ENCODE peak calls at places on chromosome 2, in ten cellular contexts. Q is spleen, T is astrocyte, H is psoas muscle, G is WERI-Rb-1, R is A549, W is stomach, K is cardiac muscle cell, J is heart right ventricle, E is ovary. D is an unnamed sample.

GRCh38 chr2:190407246-190407661 is 901 bp upstream of the MFSD6 start:
- DNase-seq in G (no peak), J (no peak), E (no peak), R (peak), W (no peak), K (no peak), H (no peak), Q (no peak), T (no peak), D (no peak)

GRCh38 chr2:25324905-25325592 is 16.7 kb downstream of the DNMT3A start:
- DNase-seq in J (peak), T (peak), H (peak), W (no peak), G (no peak), K (peak), R (no peak), E (peak), Q (no peak), D (peak)

GRCh38 chr2:41905597-41906324 is 142.1 kb upstream of the PKDCC start:
- DNase-seq in G (no peak), Q (no peak), E (no peak), T (no peak), W (no peak), R (no peak), J (no peak), K (no peak), H (no peak), D (no peak)

GRCh38 chr2:81872043-81872442 is 1567.5 kb upstream of the LRRTM1 start:
- DNase-seq in J (no peak), W (peak), R (no peak), K (no peak), H (no peak), T (no peak), Q (no peak), E (no peak), G (no peak), D (no peak)

GRCh38 chr2:70098032-70098431 is 10.8 kb downstream of the PCBP1 start:
- DNase-seq in K (no peak), E (no peak), G (no peak), R (no peak), H (no peak), W (no peak), Q (no peak), J (no peak), T (no peak), D (no peak)

GRCh38 chr2:88055049-88055435 is 541 bp downstream of the KRCC1 start:
- DNase-seq in R (peak), W (no peak), J (no peak), G (no peak), H (no peak), K (peak), E (no peak), Q (no peak), T (peak), D (peak)

GRCh38 chr2:33131108-33131507 is 184.4 kb downstream of the LTBP1 start:
- DNase-seq in Q (no peak), E (no peak), W (no peak), K (no peak), G (no peak), J (no peak), R (no peak), H (no peak), T (peak), D (no peak)

GRCh38 chr2:3462493-3463104 is 56.7 kb downstream of the ADI1 start:
- DNase-seq in T (no peak), K (no peak), W (no peak), Q (peak), G (no peak), H (no peak), R (no peak), J (no peak), E (peak), D (no peak)

GRCh38 chr2:216622526-216622925 is 10.7 kb upstream of the IGFBP2 start:
- DNase-seq in G (no peak), R (no peak), H (no peak), K (no peak), T (no peak), J (no peak), W (no peak), Q (no peak), E (no peak), D (no peak)

GRCh38 chr2:73163522-73164367 is 38.6 kb upstream of the NOTO start:
- DNase-seq in E (peak), G (peak), J (peak), W (peak), T (peak), K (peak), Q (peak), H (peak), R (peak), D (peak)

DNA sequence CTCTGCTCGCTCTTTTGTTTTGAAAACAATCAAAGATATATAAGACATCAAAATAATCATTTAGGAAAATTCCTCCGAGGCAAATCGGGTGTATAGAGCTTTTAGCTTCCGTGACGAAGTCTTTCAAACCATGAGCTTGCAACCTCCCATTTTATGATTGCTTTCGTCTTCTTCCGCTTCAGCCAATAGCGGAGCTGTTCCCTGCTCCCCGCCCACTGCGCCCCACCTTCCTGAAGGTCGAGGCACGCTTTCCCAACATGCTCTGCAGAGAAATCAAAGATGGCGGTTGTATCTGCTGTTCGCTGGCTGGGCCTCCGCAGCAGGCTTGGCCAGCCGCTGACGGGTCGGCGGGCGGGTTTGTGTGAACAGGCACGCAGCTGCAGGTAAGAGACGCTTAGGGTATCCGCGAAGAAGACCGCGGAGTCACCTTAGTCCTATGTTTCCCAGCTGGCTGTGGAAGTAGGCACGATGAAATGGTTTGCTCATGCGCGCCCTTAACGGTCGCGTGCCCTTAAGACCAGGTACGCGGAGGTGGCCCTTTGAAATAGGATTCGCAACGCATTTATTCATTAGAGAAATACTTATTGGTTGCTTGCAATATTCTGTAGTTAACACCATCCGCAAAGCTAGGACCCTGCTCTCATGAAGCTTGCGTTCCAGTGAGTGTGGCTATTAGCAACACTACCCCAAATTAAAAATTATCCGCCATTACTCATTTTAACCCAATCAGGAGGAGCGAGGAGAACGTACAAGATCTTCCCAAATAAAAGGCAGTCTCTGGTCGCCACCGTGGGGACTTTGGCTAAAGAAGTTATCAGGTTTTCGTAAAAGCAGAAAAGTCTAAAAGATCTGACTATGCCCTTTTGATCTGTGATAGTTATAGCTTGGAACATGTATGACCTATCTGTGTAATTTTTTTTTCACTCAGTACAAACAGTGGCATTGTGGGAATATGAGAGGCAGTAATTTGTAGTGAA is at the start of gene PTCD3:
- DNase-seq in J (peak), G (peak), K (peak), W (peak), E (peak), T (peak), R (peak), Q (peak), H (peak), D (peak)
- TF ChIP-seq CTCF in J (no peak), G (no peak), K (no peak), W (no peak), E (no peak), T (no peak), R (no peak), Q (no peak), H (no peak), D (no peak)

GRCh38 chr2:38905251-38905650 is 15.6 kb downstream of the ARHGEF33 start:
- DNase-seq in W (no peak), R (no peak), J (no peak), E (no peak), G (no peak), Q (no peak), H (no peak), K (no peak), T (no peak), D (no peak)
- H3K27ac ChIP-seq in W (no peak), R (no peak), J (no peak), E (no peak), G (no peak), Q (no peak), H (no peak), K (no peak), T (no peak), D (no peak)

GRCh38 chr2:239297142-239298125 is 103.4 kb downstream of the HDAC4 start:
- DNase-seq in J (no peak), G (no peak), Q (peak), R (no peak), E (peak), W (no peak), K (no peak), T (no peak), H (peak), D (no peak)
- H3K4me3 ChIP-seq in J (no peak), G (no peak), Q (no peak), R (no peak), E (no peak), W (no peak), K (no peak), T (no peak), H (peak), D (no peak)

DNA sequence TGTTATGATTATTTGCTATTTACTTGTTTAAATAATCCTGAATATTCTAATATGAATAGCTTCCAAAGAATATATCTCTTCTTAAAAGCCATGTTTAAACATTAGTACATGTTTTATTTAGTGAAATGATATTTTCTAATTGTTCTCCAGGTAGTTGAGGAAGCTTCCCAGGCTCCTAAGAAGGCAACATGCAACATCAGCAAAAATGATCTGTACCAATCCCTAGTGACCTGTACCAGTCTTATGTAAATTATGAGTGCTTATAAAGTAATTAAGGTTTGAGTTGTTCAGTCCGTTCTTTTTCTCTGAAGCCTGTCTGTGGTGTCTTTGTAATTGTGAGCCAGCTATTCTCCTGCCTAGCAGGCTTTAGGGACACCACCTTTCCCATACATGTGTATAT is 98.2 kb downstream of the PKP4 start:
- DNase-seq in T (no peak), J (no peak), G (no peak), Q (no peak), W (no peak), R (no peak), E (no peak), H (no peak), K (no peak), D (no peak)
- TF ChIP-seq CTCF in T (no peak), J (no peak), G (no peak), Q (no peak), W (no peak), R (no peak), E (no peak), H (no peak), K (no peak), D (no peak)

GRCh38 chr2:179261161-179261825 is 3.3 kb downstream of the SESTD1 start:
- DNase-seq in K (no peak), W (no peak), Q (no peak), R (no peak), G (no peak), E (no peak), T (no peak), J (no peak), H (no peak), D (no peak)
- H3K27ac ChIP-seq in K (no peak), W (no peak), Q (no peak), R (no peak), G (no peak), E (no peak), T (no peak), J (no peak), H (no peak), D (no peak)

DNA sequence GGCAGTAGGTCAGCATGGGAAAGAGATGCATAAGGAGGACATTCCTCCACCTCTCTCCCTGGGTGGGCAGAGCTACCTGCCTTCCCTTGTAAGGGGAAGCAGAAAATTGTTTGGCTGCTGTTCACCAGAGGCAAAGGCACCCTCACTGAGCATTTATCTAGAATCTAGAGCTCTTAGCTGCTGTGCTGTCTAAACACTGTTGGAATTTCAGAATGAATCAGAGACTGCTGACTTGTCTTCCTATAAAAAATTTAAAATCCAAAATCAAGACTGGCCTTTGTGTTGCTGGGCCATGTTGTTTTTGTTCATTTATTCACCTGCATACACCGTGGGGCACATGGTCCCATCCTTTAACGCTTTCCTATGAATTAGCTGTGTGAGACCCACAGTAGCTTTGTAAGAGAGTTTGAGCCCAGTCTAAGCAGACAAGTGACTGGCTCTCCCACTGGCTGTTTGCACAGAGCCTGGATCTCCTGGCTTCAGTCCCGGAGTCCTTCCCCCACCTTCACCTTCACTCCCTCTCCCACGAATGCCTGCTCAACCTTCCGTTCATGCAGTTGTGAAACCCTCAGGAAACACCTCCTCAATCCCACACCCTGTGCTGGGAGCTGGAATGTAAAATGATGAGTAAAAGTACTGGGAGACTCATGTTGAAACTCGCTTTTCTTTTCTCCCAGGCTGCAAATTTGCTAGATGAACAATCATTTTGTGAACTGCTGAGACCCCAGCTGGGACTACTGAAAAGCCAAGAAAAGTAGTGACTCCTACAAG is 76.2 kb downstream of the FAM168B start:
- DNase-seq in Q (no peak), J (no peak), E (peak), R (peak), W (no peak), K (peak), G (no peak), H (no peak), T (peak), D (peak)
- H3K4me3 ChIP-seq in Q (no peak), J (no peak), E (no peak), R (peak), W (no peak), K (no peak), G (no peak), H (no peak), T (no peak), D (no peak)

GRCh38 chr2:11953258-11953657 is 206.8 kb downstream of the LPIN1 start:
- DNase-seq in J (no peak), H (no peak), K (no peak), G (no peak), T (no peak), E (no peak), W (no peak), R (no peak), Q (no peak), D (no peak)

GRCh38 chr2:11950894-11951293 is 204.5 kb downstream of the LPIN1 start:
- DNase-seq in T (no peak), Q (no peak), H (no peak), E (no peak), W (no peak), K (no peak), R (no peak), G (no peak), J (no peak), D (no peak)

GRCh38 chr2:11949732-11950503 is 203.5 kb downstream of the LPIN1 start:
- DNase-seq in J (no peak), R (no peak), G (no peak), H (no peak), T (no peak), E (no peak), Q (no peak), K (no peak), W (no peak), D (peak)

GRCh38 chr2:11955883-11956282 is 209.5 kb downstream of the LPIN1 start:
- DNase-seq in E (no peak), H (no peak), G (no peak), T (no peak), Q (no peak), J (no peak), W (no peak), R (no peak), K (peak), D (no peak)

DNA sequence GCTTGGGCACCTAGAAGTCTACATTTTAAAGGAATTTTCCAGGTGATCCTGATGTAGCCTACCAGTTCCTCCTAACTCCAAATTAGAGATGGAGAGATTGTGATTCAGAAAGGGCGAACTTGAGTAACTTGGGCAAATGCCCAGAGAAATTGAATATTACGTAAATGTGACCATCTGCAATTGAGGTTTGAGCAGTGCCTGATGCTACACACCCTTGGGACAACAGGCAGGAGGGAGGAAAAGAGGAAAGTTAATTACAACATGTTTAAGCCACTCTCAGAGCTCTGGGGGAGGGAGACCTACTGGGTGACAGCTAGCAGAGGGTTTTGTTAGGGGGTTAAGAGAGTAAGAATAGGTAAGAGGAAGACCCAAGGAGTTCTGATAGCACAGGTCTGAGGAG is 208.9 kb downstream of the LPIN1 start:
- DNase-seq in K (no peak), Q (no peak), W (no peak), E (no peak), T (no peak), R (no peak), H (no peak), G (no peak), J (no peak), D (no peak)
- TF ChIP-seq CTCF in K (no peak), Q (no peak), W (no peak), E (no peak), T (no peak), R (no peak), H (no peak), G (no peak), J (no peak), D (no peak)

DNA sequence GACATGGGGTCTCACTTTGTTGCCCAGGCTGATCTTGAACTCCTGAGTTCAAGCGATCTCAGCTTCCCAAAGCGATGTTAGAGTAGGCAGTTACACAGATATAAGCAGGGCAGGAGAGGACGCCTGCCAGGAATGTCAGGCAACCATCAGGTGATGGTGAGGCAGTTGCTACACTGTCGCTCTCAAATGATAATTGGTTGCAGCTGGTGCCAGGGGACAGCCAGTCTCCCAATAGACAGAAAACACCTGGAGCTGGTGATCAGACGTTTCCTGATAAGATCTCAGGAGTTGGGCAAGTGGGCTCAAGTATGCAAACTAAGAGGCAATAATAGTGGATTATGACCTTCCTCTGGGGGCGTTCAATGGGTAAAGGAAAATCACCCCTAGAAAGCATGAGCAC is 163.1 kb upstream of the RGPD4 start:
- DNase-seq in Q (no peak), E (no peak), H (no peak), K (no peak), G (no peak), T (no peak), J (no peak), W (no peak), R (no peak), D (no peak)
- H3K27ac ChIP-seq in Q (no peak), E (no peak), H (no peak), K (no peak), G (no peak), T (no peak), J (no peak), W (no peak), R (no peak), D (no peak)

DNA sequence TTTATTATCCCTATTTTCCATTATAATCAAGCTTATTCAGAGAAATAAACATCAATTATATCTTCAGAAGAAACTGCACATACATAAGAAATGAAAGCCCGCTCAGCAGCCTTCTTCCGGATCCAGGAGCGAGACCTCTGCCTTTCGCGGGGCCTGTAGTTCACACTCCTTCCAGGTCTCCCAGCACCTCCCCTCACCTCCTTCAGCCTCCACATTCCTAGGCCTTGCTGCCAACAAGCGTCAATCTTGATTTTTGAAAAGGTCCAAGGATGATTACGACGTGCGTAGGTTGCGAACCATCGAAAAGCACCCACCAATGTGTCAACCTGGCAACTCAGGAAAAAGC is 355 bp upstream of the KIDINS220 start:
- DNase-seq in H (no peak), G (no peak), K (no peak), E (no peak), W (no peak), R (no peak), T (no peak), Q (no peak), J (peak), D (no peak)
- H3K4me3 ChIP-seq in H (peak), G (no peak), K (peak), E (peak), W (peak), R (peak), T (no peak), Q (peak), J (peak), D (peak)

D was measured in brain microvascular endothelial cell.